ENCODE peak calls at places on chromosomes 7 and 10, in four cellular contexts. R is K562, U is HepG2, Y is WTC11. K is an unnamed sample.

GRCh38 chr7:77837275-77837674 is 38.7 kb downstream of the PHTF2 start:
- DNase-seq in R (no peak), U (no peak), Y (no peak), K (no peak)

GRCh38 chr7:136931169-136931867 is 62.9 kb downstream of the CHRM2 start:
- DNase-seq in R (no peak), U (no peak), Y (no peak), K (no peak)

GRCh38 chr7:31642681-31643115 is 44.3 kb upstream of the PPP1R17 start:
- DNase-seq in R (no peak), U (no peak), Y (no peak), K (no peak)

GRCh38 chr10:95290801-95291633 is at the start of gene PDLIM1:
- DNase-seq in R (peak; percentile 81), U (peak; percentile 55), Y (peak; percentile 71), K (peak; percentile 88)

GRCh38 chr7:129864042-129864441 is 88.7 kb downstream of the UBE2H start:
- DNase-seq in R (no peak), U (no peak), Y (no peak), K (no peak)

GRCh38 chr10:118723467-118723866 is 31.3 kb downstream of the CACUL1 start:
- DNase-seq in R (no peak), U (no peak), Y (no peak), K (no peak)

GRCh38 chr10:24518981-24519597 is 204.6 kb downstream of the ARHGAP21 start:
- DNase-seq in R (peak; percentile 77), U (peak; percentile 53), Y (peak; percentile 67), K (peak; percentile 74)

GRCh38 chr10:77513783-77514331 is 123.8 kb downstream of the KCNMA1 start:
- DNase-seq in R (no peak), U (no peak), Y (no peak), K (no peak)

GRCh38 chr7:5420841-5421625 is 2.6 kb downstream of the TNRC18 start:
- DNase-seq in R (peak; percentile 32), U (no peak), Y (no peak), K (no peak)

GRCh38 chr10:114163062-114163861 is 10.7 kb downstream of the CCDC186 start:
- DNase-seq in R (no peak), U (no peak), Y (no peak), K (no peak)

GRCh38 chr10:2980791-2981360 is 86.5 kb upstream of the PFKP start:
- DNase-seq in R (no peak), U (no peak), Y (no peak), K (no peak)

GRCh38 chr10:30056767-30057355 is 2.5 kb downstream of the JCAD start:
- DNase-seq in R (no peak), U (no peak), Y (no peak), K (no peak)

GRCh38 chr10:104388830-104389229 is 35.2 kb downstream of the CFAP58 start:
- DNase-seq in R (no peak), U (no peak), Y (no peak), K (no peak)

GRCh38 chr10:104391969-104392296 is 38.3 kb downstream of the CFAP58 start:
- DNase-seq in R (no peak), U (no peak), Y (no peak), K (no peak)

GRCh38 chr10:104391150-104391968 is 37.7 kb downstream of the CFAP58 start:
- DNase-seq in R (peak; percentile 24), U (peak; percentile 6), Y (no peak), K (no peak)

GRCh38 chr10:104387130-104387888 is 33.7 kb downstream of the CFAP58 start:
- DNase-seq in R (peak; percentile 6), U (no peak), Y (no peak), K (no peak)
- TF ChIP-seq ELF4 in R (no peak), U (no peak), Y (no peak), K (no peak)

DNA sequence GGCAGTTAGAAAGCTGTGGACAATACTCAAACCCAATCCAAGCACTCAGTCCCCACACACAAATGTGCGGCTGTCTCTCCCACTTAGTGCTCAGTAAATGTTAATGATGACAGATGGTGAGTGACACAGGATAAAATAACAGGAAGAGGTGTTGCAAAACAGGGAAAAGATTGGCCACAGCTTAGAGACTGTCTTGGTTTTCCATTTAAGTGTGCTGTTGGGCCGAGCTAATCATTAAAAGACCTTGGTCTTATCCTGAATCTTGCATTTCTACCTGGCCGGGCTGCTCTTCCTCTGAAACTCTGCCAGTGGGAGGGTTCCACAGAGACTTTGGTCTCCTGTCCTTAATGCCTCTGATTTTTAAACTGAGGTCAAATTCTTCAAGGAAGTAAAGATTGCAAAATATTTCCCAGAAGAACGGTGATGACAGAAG is 113.1 kb upstream of the RNF32 start:
- DNase-seq in R (no peak), U (peak; percentile 62), Y (no peak), K (no peak)
- TF ChIP-seq ELF4 in R (no peak), U (no peak), Y (no peak), K (no peak)

DNA sequence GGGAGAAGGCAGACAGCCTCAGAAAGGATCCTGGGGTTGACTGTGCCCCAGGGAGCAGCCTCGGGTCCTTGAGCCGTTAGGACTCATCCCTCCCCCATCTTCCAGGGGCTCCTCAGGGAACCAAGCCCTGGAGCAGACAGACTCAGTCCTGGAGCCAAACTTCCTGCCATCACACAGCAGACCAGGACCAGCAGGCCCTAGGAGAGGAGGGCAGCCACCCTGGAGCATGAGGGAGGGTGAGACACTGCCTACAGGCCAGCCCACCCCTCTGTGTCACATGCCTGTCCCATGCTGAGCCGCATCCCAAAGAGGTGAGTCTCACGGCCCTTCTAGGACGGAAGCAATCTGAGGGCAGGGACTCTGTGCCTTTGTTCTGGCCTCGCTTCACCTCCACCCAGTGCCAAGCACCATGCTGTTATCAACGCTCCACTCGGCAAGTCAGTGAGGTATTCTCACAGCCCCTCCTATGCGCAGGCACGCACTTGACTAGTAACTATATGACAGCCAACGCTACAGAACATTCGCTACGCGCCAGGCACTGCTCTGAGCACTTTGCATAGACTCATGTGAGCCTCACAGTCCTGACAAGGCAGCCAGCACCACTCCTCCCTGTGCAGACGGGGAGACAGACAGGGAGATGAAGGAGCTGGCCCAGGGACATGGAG is 19.1 kb downstream of the MAD1L1 start:
- DNase-seq in R (no peak), U (no peak), Y (no peak), K (no peak)
- TF ChIP-seq ELF4 in R (no peak), U (no peak), Y (no peak), K (no peak)

GRCh38 chr10:8913720-8914119 is 859.2 kb downstream of the GATA3 start:
- DNase-seq in R (no peak), U (no peak), Y (no peak), K (no peak)
- TF ChIP-seq ELF4 in R (no peak), U (no peak), Y (no peak), K (no peak)

GRCh38 chr7:102840404-102840803 is 72.4 kb upstream of the LRRC17 start:
- DNase-seq in R (no peak), U (no peak), Y (no peak), K (no peak)
- TF ChIP-seq ELF4 in R (no peak), U (no peak), Y (no peak), K (no peak)

GRCh38 chr7:151244156-151244870 is 4.2 kb downstream of the SMARCD3 start:
- DNase-seq in R (peak; percentile 82), U (no peak), Y (peak; percentile 67), K (peak; percentile 80)
- TF ChIP-seq ELF4 in R (no peak), U (no peak), Y (no peak), K (no peak)

GRCh38 chr7:105531797-105532671 is at the start of gene RINT1:
- DNase-seq in R (peak; percentile 98), U (peak; percentile 86), Y (peak; percentile 90), K (peak; percentile 93)
- TF ChIP-seq ELF4 in R (peak; percentile 28), U (no peak), Y (no peak), K (no peak)

K was measured in HEK293T.